ENCODE peak calls at places on chromosomes 2 and 18, in four cellular contexts. L is transverse colon, B is neuronal stem cell, D is GM23248. X is an unnamed sample.
A peak's percentile ranks its signal among the peaks of the same experiment; 100 is the strongest.

GRCh38 chr2:71941731-71942575 is 205.7 kb downstream of the CYP26B1 start:
- DNase-seq in L (no peak), D (no peak), B (no peak), X (no peak)

GRCh38 chr2:148614332-148615049 is 30.1 kb upstream of the EPC2 start:
- DNase-seq in D (peak; percentile 38), L (peak; percentile 8), B (no peak), X (peak; percentile 88)

GRCh38 chr2:150824118-150824517 is 336.7 kb upstream of the RND3 start:
- DNase-seq in L (no peak), B (no peak), D (no peak), X (no peak)

GRCh38 chr2:232484628-232485332 is 2.9 kb downstream of the ECEL1 start:
- DNase-seq in B (no peak), D (no peak), L (no peak), X (no peak)

GRCh38 chr18:46042571-46043123 is 29.4 kb downstream of the PSTPIP2 start:
- DNase-seq in D (peak; percentile 60), B (no peak), L (no peak), X (no peak)

GRCh38 chr2:154556146-154556545 is 142.3 kb upstream of the KCNJ3 start:
- DNase-seq in L (no peak), D (no peak), B (no peak), X (no peak)

GRCh38 chr2:216426938-216427337 is 14.7 kb downstream of the SMARCAL1 start:
- DNase-seq in B (no peak), L (no peak), D (peak; percentile 84), X (no peak)

GRCh38 chr18:35182151-35182550 is 58.7 kb upstream of the ZNF397 start:
- DNase-seq in B (no peak), L (no peak), D (no peak), X (no peak)

GRCh38 chr18:79964330-79965118 is at the start of gene HSBP1L1:
- DNase-seq in B (peak; percentile 56), D (peak; percentile 81), L (peak; percentile 84), X (peak; percentile 85)

GRCh38 chr2:24304098-24304497 is 56.2 kb downstream of the ITSN2 start:
- DNase-seq in D (peak; percentile 90), L (peak; percentile 30), B (no peak), X (no peak)

GRCh38 chr2:189821953-189822748 is 37.9 kb downstream of the PMS1 start:
- DNase-seq in B (no peak), L (no peak), D (peak; percentile 62), X (no peak)

GRCh38 chr2:45759310-45759851 is 107.9 kb downstream of the PRKCE start:
- DNase-seq in D (peak; percentile 94), B (no peak), L (no peak), X (no peak)

GRCh38 chr2:170869461-170869860 is 52.8 kb downstream of the GAD1 start:
- DNase-seq in B (no peak), L (no peak), D (no peak), X (no peak)

GRCh38 chr2:33835926-33836325 is 236.8 kb upstream of the FAM98A start:
- DNase-seq in D (no peak), B (no peak), L (no peak), X (no peak)

GRCh38 chr2:60476206-60476946 is 77.1 kb downstream of the BCL11A start:
- DNase-seq in L (peak; percentile 44), D (no peak), B (no peak), X (no peak)

GRCh38 chr2:108615480-108616090 is 81.3 kb downstream of the LIMS1 start:
- DNase-seq in B (no peak), D (no peak), L (no peak), X (no peak)

GRCh38 chr2:108613261-108614042 is 79.2 kb downstream of the LIMS1 start:
- DNase-seq in L (no peak), B (no peak), D (no peak), X (no peak)

GRCh38 chr2:108616290-108616689 is 82.0 kb downstream of the LIMS1 start:
- DNase-seq in B (no peak), L (no peak), D (no peak), X (no peak)

GRCh38 chr2:108614043-108614435 is 79.8 kb downstream of the LIMS1 start:
- DNase-seq in B (no peak), D (no peak), L (no peak), X (no peak)

GRCh38 chr2:108614659-108615058 is 80.4 kb downstream of the LIMS1 start:
- DNase-seq in L (no peak), D (no peak), B (no peak), X (no peak)
- H3K4me1 ChIP-seq in L (peaks cover 33% of the 10 kb centered on the region), D (peaks cover 14% of the 10 kb centered on the region), B (peaks cover 10% of the 10 kb centered on the region), X (peaks cover 6% of the 10 kb centered on the region)

DNA sequence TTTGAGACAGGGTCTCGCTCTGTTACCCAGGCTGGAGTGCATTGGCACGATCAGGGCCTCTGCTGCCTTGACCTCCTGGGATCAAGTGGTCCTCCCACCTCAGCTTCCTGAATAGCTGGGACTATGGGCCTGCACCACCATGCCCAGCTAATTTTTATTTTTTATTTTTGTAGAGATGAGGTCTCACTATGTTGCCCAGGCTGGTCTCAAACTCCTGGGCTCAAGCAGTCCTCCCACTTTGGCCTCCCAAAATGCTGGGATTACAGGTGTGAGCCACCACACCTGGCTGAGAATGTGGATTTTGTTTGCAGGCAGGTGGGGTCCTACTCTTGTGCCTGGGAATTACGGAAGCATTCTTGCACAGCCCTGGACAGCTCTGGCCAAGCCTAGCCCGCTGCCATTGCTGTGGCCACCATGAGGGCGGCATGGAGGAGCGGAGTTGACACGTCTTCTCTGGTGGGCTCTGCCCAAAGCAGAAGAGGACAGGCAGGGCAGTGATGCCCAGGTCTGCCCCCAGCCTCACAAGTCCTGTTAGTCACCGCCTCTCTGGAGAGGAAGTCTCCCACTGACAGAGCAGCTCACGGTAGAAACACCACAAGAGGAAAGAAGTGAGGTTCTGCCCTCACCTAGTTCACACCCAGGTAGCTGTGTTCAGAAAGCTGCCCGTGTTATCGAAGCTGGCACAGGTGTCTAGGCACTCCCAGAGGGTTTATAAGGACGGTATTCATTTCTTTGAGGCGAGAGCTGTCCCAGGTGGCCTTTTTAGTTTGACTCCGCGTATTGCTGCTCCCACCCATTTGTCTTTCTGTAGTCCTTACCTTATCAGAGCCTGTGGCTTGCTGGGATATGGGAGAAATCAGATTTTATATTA is 46.2 kb downstream of the ARMC9 start:
- DNase-seq in D (no peak), B (no peak), L (peak; percentile 73), X (no peak)
- H3K4me3 ChIP-seq in D (no peak overlapping the region), B (no peak overlapping the region), L (no peak overlapping the region), X (no peak overlapping the region)

GRCh38 chr2:240560480-240561324 is 545 bp downstream of the DUSP28 start:
- DNase-seq in B (peak; percentile 97), D (peak; percentile 100), L (peak; percentile 100), X (peak; percentile 97)

GRCh38 chr2:240557808-240558207 is at the start of gene ANKMY1:
- DNase-seq in D (peak; percentile 91), B (peak; percentile 78), L (peak; percentile 68), X (no peak)

GRCh38 chr2:240560084-240560479 is at the start of gene DUSP28:
- DNase-seq in D (peak; percentile 96), L (peak; percentile 94), B (peak; percentile 69), X (peak; percentile 87)

GRCh38 chr2:240558229-240558885 is 569 bp upstream of the ANKMY1 start:
- DNase-seq in L (no peak), B (no peak), D (no peak), X (no peak)

DNA sequence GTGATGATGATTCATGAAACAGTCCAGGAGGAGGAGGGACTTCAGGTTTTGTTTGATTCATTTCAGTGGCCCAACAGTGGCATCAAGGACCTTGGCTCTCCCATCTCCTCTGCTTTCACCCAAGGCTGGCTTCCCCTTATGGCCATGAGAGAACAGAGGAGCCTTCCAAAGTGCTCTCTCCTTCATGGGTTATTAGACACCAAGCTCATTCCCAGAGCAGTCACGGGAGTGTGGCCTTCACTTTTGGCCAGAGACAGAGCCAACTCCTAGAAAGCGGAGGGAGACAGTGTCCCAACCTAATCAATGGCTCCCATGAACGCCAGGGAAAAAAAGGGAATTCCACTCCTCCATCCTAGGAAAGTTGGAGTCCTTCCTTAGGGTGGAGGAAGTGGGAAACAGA is 886 bp upstream of the DUSP28 start:
- DNase-seq in D (no peak), L (no peak), B (no peak), X (no peak)
- H3K4me1 ChIP-seq in D (peaks cover 26% of the 10 kb centered on the region), L (peaks cover 34% of the 10 kb centered on the region), B (peaks cover 7% of the 10 kb centered on the region), X (peaks cover 6% of the 10 kb centered on the region)

DNA sequence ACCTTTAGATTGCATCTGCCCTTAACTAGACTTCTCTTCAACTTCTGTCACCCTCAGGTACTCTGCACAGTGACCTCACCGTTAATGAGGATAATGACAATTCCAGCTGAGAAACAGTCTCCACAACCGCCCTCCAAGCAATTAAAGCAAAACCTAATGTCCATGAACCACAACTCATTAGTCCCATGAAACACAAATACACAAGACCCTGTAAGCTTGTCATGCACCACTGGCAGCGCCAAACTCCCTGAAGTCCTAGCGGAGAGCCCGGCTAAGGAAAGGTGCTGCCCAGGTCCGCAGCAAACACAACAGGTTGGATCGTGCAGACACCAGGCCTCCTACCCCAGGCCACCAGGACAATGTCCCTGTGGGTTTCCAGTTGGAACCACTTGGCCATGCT is 7.4 kb downstream of the SMAD7 start:
- DNase-seq in D (peak; percentile 15), B (no peak), L (no peak), X (no peak)
- H3K4me3 ChIP-seq in D (peak overlapping the region; percentile 53), B (no peak overlapping the region), L (no peak overlapping the region), X (no peak overlapping the region)

GRCh38 chr2:96205238-96205637 is 3.4 kb downstream of the STARD7 start:
- DNase-seq in B (no peak), D (peak; percentile 67), L (no peak), X (no peak)

GRCh38 chr2:96204836-96205235 is 3.8 kb downstream of the STARD7 start:
- DNase-seq in B (no peak), D (no peak), L (no peak), X (no peak)

GRCh38 chr2:96203130-96204028 is 5.2 kb downstream of the STARD7 start:
- DNase-seq in D (peak; percentile 51), L (no peak), B (no peak), X (no peak)

GRCh38 chr2:96201338-96201737 is 7.3 kb downstream of the STARD7 start:
- DNase-seq in B (no peak), D (no peak), L (no peak), X (no peak)

DNA sequence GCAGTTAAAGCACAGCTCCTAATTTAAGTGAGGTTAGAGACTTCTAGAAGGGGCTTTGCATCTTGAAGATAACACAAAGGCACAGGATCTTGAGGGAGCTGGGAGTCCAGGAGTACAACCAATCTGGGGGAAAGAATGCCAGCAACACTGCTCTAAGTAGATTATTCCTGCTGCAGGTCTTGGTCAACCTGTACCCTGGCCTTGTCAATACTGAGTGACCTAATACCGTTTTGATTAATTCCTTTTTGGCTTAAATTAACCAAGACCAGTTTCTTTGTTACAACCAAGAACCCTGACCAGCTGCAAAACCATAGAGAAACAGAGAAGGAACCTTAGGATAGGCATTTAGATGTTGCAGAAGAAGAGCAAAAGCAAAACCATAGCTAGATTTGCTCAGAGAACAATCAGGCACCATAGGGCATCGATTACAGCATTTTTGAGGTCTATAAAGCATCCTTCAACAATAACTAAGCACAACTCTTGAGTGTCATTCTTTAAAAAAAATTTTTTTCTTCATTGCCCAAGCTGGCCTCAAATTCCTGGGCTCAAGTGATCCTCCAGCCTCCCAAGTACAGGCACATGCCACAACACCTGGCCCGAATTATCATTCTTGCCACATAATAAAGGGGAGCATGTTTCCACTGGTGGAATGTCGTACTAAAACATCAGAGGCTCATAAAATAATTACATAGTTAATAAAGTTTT is 6.3 kb downstream of the STARD7 start:
- DNase-seq in L (no peak), D (peak; percentile 44), B (no peak), X (no peak)
- H3K4me1 ChIP-seq in L (peaks cover 58% of the 10 kb centered on the region), D (peaks cover 73% of the 10 kb centered on the region), B (peaks cover 3% of the 10 kb centered on the region), X (peaks cover 24% of the 10 kb centered on the region)

X was measured in Caco-2.